ENCODE peak calls at places on chromosomes 3 and 15, in five cellular contexts. O is AG09309; D is CD8-positive, alpha-beta memory T cell; K is adrenal gland; U is H1. S is an unnamed sample.

GRCh38 chr15:99416191-99417188 is 149.3 kb upstream of the MEF2A start:
- DNase-seq in K (peak; percentile 24), U (peak; percentile 45), D (no peak), O (no peak), S (no peak)

GRCh38 chr15:94080416-94080815 is 150.9 kb upstream of the MCTP2 start:
- DNase-seq in O (peak; percentile 73), D (no peak), U (peak; percentile 47), K (no peak), S (peak; percentile 86)

GRCh38 chr15:57138260-57138895 is 219.9 kb downstream of the TCF12 start:
- DNase-seq in U (no peak), K (peak; percentile 46), D (no peak), O (no peak), S (peak; percentile 39)

GRCh38 chr3:146496246-146496645 is 26.9 kb upstream of the PLSCR2 start:
- DNase-seq in K (no peak), O (peak; percentile 21), D (no peak), U (no peak), S (no peak)

GRCh38 chr3:156341324-156341723 is 213.6 kb downstream of the SSR3 start:
- DNase-seq in K (no peak), O (no peak), D (no peak), U (no peak), S (no peak)

GRCh38 chr3:98449606-98450193 is 13.3 kb upstream of the OR5K1 start:
- DNase-seq in D (no peak), K (no peak), O (no peak), U (no peak), S (no peak)

GRCh38 chr3:8239718-8240698 is 261.6 kb upstream of the LMCD1 start:
- DNase-seq in O (peak; percentile 20), U (peak; percentile 49), D (no peak), K (peak; percentile 23), S (peak; percentile 2)

GRCh38 chr3:194367992-194368841 is 1.3 kb downstream of the LRRC15 start:
- DNase-seq in D (peak; percentile 25), O (peak; percentile 67), K (peak; percentile 15), U (no peak), S (peak; percentile 75)

GRCh38 chr3:196989721-196990262 is 21.2 kb upstream of the PIGZ start:
- DNase-seq in O (no peak), D (peak; percentile 46), U (no peak), K (no peak), S (no peak)

GRCh38 chr3:77254967-77255831 is 215.3 kb downstream of the ROBO2 start:
- DNase-seq in O (peak; percentile 13), U (peak; percentile 62), K (peak; percentile 60), D (no peak), S (no peak)

GRCh38 chr15:62618432-62618831 is 424.1 kb upstream of the TPM1 start:
- DNase-seq in U (no peak), D (no peak), O (peak; percentile 69), K (no peak), S (peak; percentile 77)

GRCh38 chr3:106168941-106169340 is 300.1 kb upstream of the CBLB start:
- DNase-seq in O (no peak), U (no peak), D (no peak), K (no peak), S (no peak)

GRCh38 chr3:178671261-178672191 is 135.3 kb downstream of the KCNMB2 start:
- DNase-seq in U (no peak), D (no peak), O (peak; percentile 57), K (no peak), S (peak; percentile 66)

GRCh38 chr3:114005406-114005987 is 50.8 kb downstream of the CCDC191 start:
- DNase-seq in D (no peak), K (no peak), O (no peak), U (no peak), S (no peak)
- H3K4me3 ChIP-seq in D (no peak overlapping the region), K (no peak overlapping the region), O (no peak overlapping the region), U (no peak overlapping the region), S (no peak overlapping the region)

DNA sequence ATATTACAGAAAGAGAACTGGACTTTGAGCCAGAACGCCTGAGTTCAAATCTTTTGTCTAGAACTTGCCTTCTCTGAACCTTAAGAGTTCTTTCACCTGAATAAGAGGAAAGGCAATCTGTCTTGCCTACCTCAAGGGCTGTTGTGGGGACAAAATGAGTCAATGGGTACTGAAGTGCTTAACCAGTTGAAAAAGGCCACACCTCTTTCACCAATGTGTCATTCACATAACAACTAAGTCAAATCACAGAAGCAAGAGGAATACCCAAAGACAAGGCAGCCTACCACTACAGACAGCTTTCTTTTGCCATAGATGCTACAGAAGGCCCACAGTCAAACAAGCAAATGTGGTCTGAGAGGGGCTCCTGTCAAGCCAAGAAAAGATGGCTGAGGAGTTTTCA is 39.7 kb downstream of the NBEAL2 start:
- DNase-seq in K (no peak), D (no peak), U (no peak), O (no peak), S (no peak)
- H3K4me3 ChIP-seq in K (no peak overlapping the region), D (no peak overlapping the region), U (no peak overlapping the region), O (no peak overlapping the region), S (no peak overlapping the region)

DNA sequence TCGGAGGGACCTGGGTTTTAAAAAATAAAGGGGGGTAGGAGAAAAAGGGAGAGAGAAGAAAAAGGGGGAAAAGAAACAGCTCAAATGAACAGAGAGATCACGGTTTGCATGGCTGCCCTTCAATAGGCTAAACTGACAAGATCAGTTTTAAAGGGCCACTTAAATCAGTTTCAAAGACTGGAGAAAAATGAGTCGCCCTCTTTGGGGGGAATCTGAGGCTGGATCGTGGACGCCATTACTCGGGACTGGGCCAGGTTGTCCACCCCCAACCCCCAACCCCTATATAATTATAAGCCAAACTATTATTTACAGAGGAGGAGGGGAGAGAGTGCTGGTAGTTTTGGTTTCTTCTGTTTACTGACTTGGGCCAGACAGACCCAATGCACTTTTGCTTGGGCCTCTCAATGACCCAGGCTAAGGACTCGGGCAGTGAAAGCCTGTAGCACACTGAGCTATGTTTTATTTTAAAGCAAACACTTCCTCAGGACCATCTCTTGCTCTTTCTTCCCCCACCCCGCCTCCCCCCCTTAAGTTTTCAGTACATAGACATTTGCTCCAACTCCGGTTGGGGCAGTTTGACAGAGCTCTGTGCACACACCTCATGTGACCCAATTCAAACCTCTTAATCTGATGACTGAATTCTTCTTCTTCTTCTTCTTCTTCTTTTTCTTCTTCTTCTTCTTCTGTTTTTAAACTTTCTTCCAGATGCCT is 6.3 kb downstream of the NR2F2 start:
- DNase-seq in K (no peak), O (no peak), U (no peak), D (no peak), S (no peak)
- H3K4me3 ChIP-seq in K (peak overlapping the region; percentile 48), O (peak overlapping the region; percentile 75), U (peak overlapping the region; percentile 17), D (no peak overlapping the region), S (peak overlapping the region; percentile 83)

GRCh38 chr3:121658716-121659435 is 1.8 kb downstream of the HCLS1 start:
- DNase-seq in O (no peak), U (no peak), D (no peak), K (no peak), S (no peak)
- H3K4me3 ChIP-seq in O (no peak overlapping the region), U (no peak overlapping the region), D (peak overlapping the region; percentile 74), K (no peak overlapping the region), S (no peak overlapping the region)

GRCh38 chr3:45724919-45725318 is 35.7 kb downstream of the SACM1L start:
- DNase-seq in O (no peak), D (no peak), K (no peak), U (no peak), S (no peak)
- H3K4me3 ChIP-seq in O (no peak overlapping the region), D (no peak overlapping the region), K (no peak overlapping the region), U (no peak overlapping the region), S (no peak overlapping the region)

GRCh38 chr3:71500696-71501095 is 82.8 kb downstream of the FOXP1 start:
- DNase-seq in K (no peak), O (no peak), D (no peak), U (no peak), S (no peak)

GRCh38 chr3:71504250-71505036 is 79.1 kb downstream of the FOXP1 start:
- DNase-seq in D (no peak), O (peak; percentile 74), U (no peak), K (peak; percentile 12), S (peak; percentile 82)

GRCh38 chr3:71499477-71499876 is 84.1 kb downstream of the FOXP1 start:
- DNase-seq in U (no peak), K (no peak), O (no peak), D (no peak), S (no peak)

GRCh38 chr3:71502066-71502465 is 81.5 kb downstream of the FOXP1 start:
- DNase-seq in D (no peak), K (no peak), O (no peak), U (no peak), S (no peak)

GRCh38 chr3:71503525-71504249 is 79.8 kb downstream of the FOXP1 start:
- DNase-seq in U (no peak), O (peak; percentile 57), K (no peak), D (no peak), S (peak; percentile 54)
- H3K4me3 ChIP-seq in U (no peak overlapping the region), O (peak overlapping the region; percentile 20), K (no peak overlapping the region), D (no peak overlapping the region), S (peak overlapping the region; percentile 28)